ENCODE peak calls at places on chromosomes 7 and 10, in five cellular contexts. W is GM12878, H is IMR-90, O is HepG2, R is K562. C is an unnamed sample.

GRCh38 chr10:91528080-91528479 is 104.8 kb downstream of the PPP1R3C start:
- DNase-seq in W (no peak), H (no peak), O (no peak), R (no peak), C (no peak)

GRCh38 chr7:66099551-66100407 is 14.9 kb upstream of the CRCP start:
- DNase-seq in O (no peak), W (no peak), R (peak), H (peak), C (no peak)

GRCh38 chr7:85734823-85735222 is 548.0 kb upstream of the SEMA3D start:
- DNase-seq in R (no peak), H (no peak), W (no peak), O (no peak), C (no peak)

GRCh38 chr7:55280031-55280454 is 85.1 kb upstream of the LANCL2 start:
- DNase-seq in R (peak), O (peak), H (peak), W (no peak), C (peak)

GRCh38 chr10:30818010-30818660 is 188.6 kb upstream of the LYZL2 start:
- DNase-seq in H (peak), R (peak), W (no peak), O (no peak), C (peak)

GRCh38 chr7:45071528-45071927 is 17.2 kb downstream of the NACAD start:
- DNase-seq in R (no peak), H (no peak), W (no peak), O (no peak), C (no peak)

GRCh38 chr10:14648042-14648765 is 126.5 kb downstream of the FAM107B start:
- DNase-seq in O (no peak), R (no peak), W (peak), H (peak), C (peak)

GRCh38 chr7:111942450-111943081 is 263.6 kb downstream of the DOCK4 start:
- DNase-seq in H (no peak), O (no peak), W (no peak), R (no peak), C (no peak)

GRCh38 chr10:45470098-45471012 is 96.3 kb downstream of the ALOX5 start:
- DNase-seq in H (peak), R (peak), W (no peak), O (peak), C (peak)

GRCh38 chr10:29736325-29737208 is 101.8 kb upstream of the SVIL start:
- DNase-seq in R (no peak), H (peak), W (no peak), O (no peak), C (peak)

GRCh38 chr10:116836902-116837513 is 12.3 kb upstream of the ENO4 start:
- DNase-seq in O (no peak), H (no peak), W (no peak), R (no peak), C (no peak)

GRCh38 chr10:12194752-12195271 is 879 bp downstream of the NUDT5 start:
- DNase-seq in O (no peak), W (no peak), H (peak), R (no peak), C (peak)

GRCh38 chr7:138350701-138351357 is 109.2 kb upstream of the TRIM24 start:
- DNase-seq in R (peak), O (no peak), H (no peak), W (no peak), C (no peak)

GRCh38 chr7:158283016-158283974 is 304.3 kb downstream of the PTPRN2 start:
- DNase-seq in W (no peak), R (no peak), H (no peak), O (no peak), C (no peak)

GRCh38 chr10:62818426-62819011 is 2.4 kb upstream of the EGR2 start:
- DNase-seq in W (no peak), H (no peak), O (no peak), R (peak), C (peak)

GRCh38 chr7:13540429-13540828 is 449.0 kb downstream of the ETV1 start:
- DNase-seq in H (peak), W (no peak), O (no peak), R (no peak), C (no peak)
- TF ChIP-seq MXI1 in H (no peak), W (no peak), O (no peak), R (no peak), C (no peak)

GRCh38 chr10:51630618-51631005 is 68.8 kb downstream of the CSTF2T start:
- DNase-seq in H (no peak), O (no peak), W (no peak), R (no peak), C (no peak)

DNA sequence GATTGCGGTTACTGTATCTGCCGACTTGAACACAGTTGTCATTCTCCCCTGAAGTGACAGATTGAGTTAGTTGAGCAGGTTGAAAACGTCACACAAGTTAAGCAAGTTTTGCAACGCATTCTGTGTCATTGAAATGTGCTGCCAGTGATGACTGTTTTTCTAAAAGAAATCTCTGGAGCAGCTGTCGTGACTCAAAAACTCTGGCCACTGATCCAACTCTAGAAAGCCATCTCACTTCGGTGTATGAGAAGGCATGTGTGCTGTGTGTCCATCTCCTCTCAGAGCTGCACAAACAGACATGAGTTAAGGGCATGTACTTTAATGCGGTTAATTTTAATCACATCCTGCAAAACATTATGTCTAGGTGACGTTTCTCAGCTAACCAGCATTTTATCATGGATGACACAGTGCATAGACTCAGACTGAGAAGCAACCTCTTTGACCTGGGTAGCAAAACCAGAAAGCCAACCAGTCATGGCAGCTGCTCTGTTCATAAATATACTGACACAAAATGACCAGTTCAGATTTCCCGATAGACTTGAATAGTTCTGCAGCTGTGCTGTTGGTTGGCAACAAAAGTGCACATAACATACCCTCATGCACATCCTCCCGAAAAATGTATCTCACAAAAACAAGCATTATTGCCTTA is 69.3 kb downstream of the CSTF2T start:
- DNase-seq in O (no peak), W (no peak), R (no peak), H (peak), C (no peak)
- TF ChIP-seq MXI1 in O (no peak), W (no peak), R (no peak), H (no peak), C (no peak)

GRCh38 chr7:114428211-114428610 is 13.6 kb downstream of the FOXP2 start:
- DNase-seq in O (no peak), H (no peak), W (no peak), R (no peak), C (no peak)

GRCh38 chr7:114426824-114427223 is 12.2 kb downstream of the FOXP2 start:
- DNase-seq in W (no peak), R (no peak), O (no peak), H (peak), C (no peak)

GRCh38 chr7:114431198-114431597 is 16.6 kb downstream of the FOXP2 start:
- DNase-seq in R (no peak), O (no peak), H (no peak), W (no peak), C (no peak)

GRCh38 chr7:114432627-114433026 is 18.0 kb downstream of the FOXP2 start:
- DNase-seq in H (no peak), W (no peak), R (no peak), O (no peak), C (no peak)
- TF ChIP-seq MXI1 in H (no peak), W (no peak), R (no peak), O (no peak), C (no peak)

GRCh38 chr10:88150338-88150737 is 286.9 kb downstream of the PTEN start:
- DNase-seq in H (peak), R (no peak), W (no peak), O (no peak), C (no peak)
- TF ChIP-seq MXI1 in H (no peak), R (no peak), W (no peak), O (no peak), C (no peak)

GRCh38 chr7:31098606-31099360 is 46.7 kb downstream of the ADCYAP1R1 start:
- DNase-seq in R (no peak), H (no peak), O (no peak), W (no peak), C (no peak)

GRCh38 chr7:31100870-31101269 is 48.8 kb downstream of the ADCYAP1R1 start:
- DNase-seq in O (no peak), H (no peak), W (no peak), R (no peak), C (peak)

GRCh38 chr7:31100445-31100844 is 48.3 kb downstream of the ADCYAP1R1 start:
- DNase-seq in W (no peak), H (peak), R (no peak), O (no peak), C (peak)

GRCh38 chr7:31101544-31101943 is 49.4 kb downstream of the ADCYAP1R1 start:
- DNase-seq in W (no peak), H (no peak), O (no peak), R (no peak), C (peak)

DNA sequence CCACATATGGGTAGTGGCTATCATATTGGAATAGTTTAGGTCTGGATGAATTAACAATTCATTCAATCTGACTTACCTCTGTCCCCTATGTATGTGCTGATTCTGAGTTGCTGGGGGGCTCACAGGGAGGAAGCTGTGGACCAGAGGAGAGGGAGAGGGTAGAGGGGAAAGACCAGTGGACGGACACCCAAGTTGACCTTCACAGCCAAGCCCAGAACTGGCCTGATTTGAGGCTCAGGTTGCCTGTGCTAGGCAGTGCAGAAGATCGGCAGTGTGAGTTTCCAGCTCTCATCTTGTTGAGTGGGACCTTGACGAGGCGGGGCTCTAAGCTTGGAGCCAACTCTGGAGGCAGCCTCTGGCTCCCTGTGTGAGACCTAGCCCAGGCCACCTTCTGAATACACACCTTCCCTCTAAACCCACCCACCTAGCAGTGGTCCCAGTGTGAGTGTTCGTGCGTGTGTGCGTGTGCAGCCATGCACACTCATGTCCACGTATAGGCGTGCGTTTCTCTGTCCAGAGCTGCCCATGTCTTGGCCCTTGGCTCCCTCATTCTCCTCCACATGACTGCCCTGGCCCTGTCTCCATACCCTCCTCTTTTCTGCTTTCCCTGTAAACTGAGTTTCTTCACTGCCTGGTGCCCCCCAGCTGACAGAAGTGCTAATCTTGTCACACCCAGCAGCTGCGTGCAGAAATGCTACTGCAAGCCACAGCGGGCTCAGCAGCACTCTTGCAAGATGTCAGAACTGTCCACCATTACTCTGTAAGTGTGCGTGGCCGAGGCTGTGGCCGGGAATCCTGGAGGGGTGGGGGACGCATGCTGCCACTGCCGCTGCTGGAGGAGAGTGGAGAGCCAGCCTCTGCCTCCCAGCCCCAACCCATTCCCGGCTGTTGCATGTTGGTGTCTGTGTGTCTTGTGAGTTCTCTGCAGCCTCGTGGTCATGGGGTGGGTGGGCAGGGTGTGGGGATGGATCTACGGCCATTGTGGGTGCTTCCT is 47.6 kb downstream of the ADCYAP1R1 start:
- DNase-seq in W (no peak), R (no peak), H (no peak), O (no peak), C (no peak)
- TF ChIP-seq MXI1 in W (no peak), R (no peak), H (no peak), O (no peak), C (no peak)

DNA sequence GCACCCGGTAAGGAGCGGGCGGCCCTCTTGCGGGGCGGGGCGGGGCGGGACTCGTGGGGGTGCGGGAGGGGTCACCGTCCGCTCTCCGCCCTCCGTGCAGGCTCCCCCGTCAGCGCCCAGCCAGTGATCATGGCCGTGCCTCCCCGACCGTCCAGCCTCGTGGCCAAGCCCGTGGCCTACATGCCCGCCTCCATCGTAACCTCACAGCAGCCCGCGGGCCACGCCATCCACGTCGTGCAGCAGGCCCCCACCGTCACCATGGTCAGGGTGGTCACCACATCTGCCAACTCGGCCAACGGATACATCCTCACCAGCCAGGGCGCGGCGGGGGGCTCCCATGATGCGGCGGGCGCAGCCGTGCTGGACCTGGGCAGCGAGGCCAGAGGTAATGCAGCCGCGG is 16.2 kb upstream of the AP5Z1 start:
- DNase-seq in R (no peak), W (no peak), H (no peak), O (no peak), C (no peak)
- TF ChIP-seq MXI1 in R (no peak), W (no peak), H (no peak), O (no peak), C (no peak)

GRCh38 chr10:1548596-1548995 is 188.7 kb downstream of the ADARB2 start:
- DNase-seq in W (peak), O (no peak), H (no peak), R (no peak), C (no peak)

GRCh38 chr10:1548146-1548545 is 189.2 kb downstream of the ADARB2 start:
- DNase-seq in W (no peak), H (no peak), R (no peak), O (no peak), C (no peak)

GRCh38 chr10:1550616-1551015 is 186.7 kb downstream of the ADARB2 start:
- DNase-seq in W (no peak), R (no peak), O (no peak), H (no peak), C (no peak)

GRCh38 chr10:1550291-1550595 is 187.1 kb downstream of the ADARB2 start:
- DNase-seq in H (no peak), W (no peak), R (no peak), O (no peak), C (no peak)

GRCh38 chr10:1549591-1550290 is 187.6 kb downstream of the ADARB2 start:
- DNase-seq in R (no peak), W (no peak), O (no peak), H (no peak), C (no peak)
- TF ChIP-seq MXI1 in R (no peak), W (no peak), O (no peak), H (no peak), C (no peak)